ENCODE peak calls at places on chromosomes 5 and 9, in six cellular contexts. One of them, this sample, is unnamed.
A peak's percentile ranks its signal among the peaks of the same experiment; 100 is the strongest.

GRCh38 chr5:58025825-58026224 is 434.1 kb downstream of the PLK2 start:
- DNase-seq in GDM1: no peak
- DNase-seq in HCEC 1CT: no peak
- DNase-seq in activated T-helper 1 cell treated with anti-CD3 and anti-CD28 coated beads, Interleukin-2, amount 50 U/mL, for 16 hours: no peak
- DNase-seq in frontal cortex: no peak
- DNase-seq in psoas muscle: no peak
- DNase-seq in this sample: no peak

GRCh38 chr5:82396396-82396795 is 118.2 kb upstream of the RPS23 start:
- DNase-seq in HCEC 1CT: peak; percentile 11
- DNase-seq in frontal cortex: no peak
- DNase-seq in GDM1: no peak
- DNase-seq in activated T-helper 1 cell treated with anti-CD3 and anti-CD28 coated beads, Interleukin-2, amount 50 U/mL, for 16 hours: no peak
- DNase-seq in psoas muscle: no peak
- DNase-seq in this sample: no peak

GRCh38 chr5:112604741-112605390 is 132.8 kb upstream of the APC start:
- DNase-seq in HCEC 1CT: peak; percentile 3
- DNase-seq in GDM1: no peak
- DNase-seq in frontal cortex: no peak
- DNase-seq in activated T-helper 1 cell treated with anti-CD3 and anti-CD28 coated beads, Interleukin-2, amount 50 U/mL, for 16 hours: no peak
- DNase-seq in psoas muscle: no peak
- DNase-seq in this sample: no peak

GRCh38 chr9:117796681-117797080 is 92.5 kb downstream of the TLR4 start:
- DNase-seq in activated T-helper 1 cell treated with anti-CD3 and anti-CD28 coated beads, Interleukin-2, amount 50 U/mL, for 16 hours: no peak
- DNase-seq in frontal cortex: no peak
- DNase-seq in psoas muscle: no peak
- DNase-seq in HCEC 1CT: no peak
- DNase-seq in GDM1: no peak
- DNase-seq in this sample: no peak

GRCh38 chr9:91710148-91710547 is 239.9 kb downstream of the ROR2 start:
- DNase-seq in psoas muscle: no peak
- DNase-seq in frontal cortex: no peak
- DNase-seq in activated T-helper 1 cell treated with anti-CD3 and anti-CD28 coated beads, Interleukin-2, amount 50 U/mL, for 16 hours: no peak
- DNase-seq in HCEC 1CT: no peak
- DNase-seq in GDM1: peak; percentile 12
- DNase-seq in this sample: peak; percentile 19

GRCh38 chr5:94969174-94969573 is 315.7 kb downstream of the MCTP1 start:
- DNase-seq in frontal cortex: no peak
- DNase-seq in GDM1: no peak
- DNase-seq in activated T-helper 1 cell treated with anti-CD3 and anti-CD28 coated beads, Interleukin-2, amount 50 U/mL, for 16 hours: no peak
- DNase-seq in psoas muscle: no peak
- DNase-seq in HCEC 1CT: peak; percentile 56
- DNase-seq in this sample: peak; percentile 29

GRCh38 chr9:120937127-120937526 is 10.5 kb upstream of the TRAF1 start:
- DNase-seq in HCEC 1CT: no peak
- DNase-seq in activated T-helper 1 cell treated with anti-CD3 and anti-CD28 coated beads, Interleukin-2, amount 50 U/mL, for 16 hours: no peak
- DNase-seq in frontal cortex: no peak
- DNase-seq in psoas muscle: peak; percentile 67
- DNase-seq in GDM1: no peak
- DNase-seq in this sample: no peak

GRCh38 chr9:80556631-80557030 is 984.9 kb downstream of the TLE4 start:
- DNase-seq in HCEC 1CT: peak; percentile 66
- DNase-seq in activated T-helper 1 cell treated with anti-CD3 and anti-CD28 coated beads, Interleukin-2, amount 50 U/mL, for 16 hours: no peak
- DNase-seq in psoas muscle: no peak
- DNase-seq in frontal cortex: no peak
- DNase-seq in GDM1: no peak
- DNase-seq in this sample: no peak

GRCh38 chr5:127313847-127314473 is 23.4 kb downstream of the MEGF10 start:
- DNase-seq in HCEC 1CT: peak; percentile 53
- DNase-seq in psoas muscle: peak; percentile 71
- DNase-seq in frontal cortex: no peak
- DNase-seq in GDM1: peak; percentile 51
- DNase-seq in activated T-helper 1 cell treated with anti-CD3 and anti-CD28 coated beads, Interleukin-2, amount 50 U/mL, for 16 hours: peak; percentile 48
- DNase-seq in this sample: no peak

GRCh38 chr5:44360919-44361625 is 28.1 kb downstream of the FGF10 start:
- DNase-seq in activated T-helper 1 cell treated with anti-CD3 and anti-CD28 coated beads, Interleukin-2, amount 50 U/mL, for 16 hours: no peak
- DNase-seq in psoas muscle: no peak
- DNase-seq in GDM1: no peak
- DNase-seq in frontal cortex: no peak
- DNase-seq in HCEC 1CT: no peak
- DNase-seq in this sample: no peak

GRCh38 chr9:33785914-33786313 is 9.4 kb upstream of the PRSS3 start:
- DNase-seq in HCEC 1CT: peak; percentile 15
- DNase-seq in activated T-helper 1 cell treated with anti-CD3 and anti-CD28 coated beads, Interleukin-2, amount 50 U/mL, for 16 hours: no peak
- DNase-seq in GDM1: no peak
- DNase-seq in psoas muscle: no peak
- DNase-seq in frontal cortex: no peak
- DNase-seq in this sample: no peak

GRCh38 chr9:129607026-129607397 is 13.9 kb downstream of the C9orf50 start:
- DNase-seq in psoas muscle: no peak
- DNase-seq in frontal cortex: no peak
- DNase-seq in activated T-helper 1 cell treated with anti-CD3 and anti-CD28 coated beads, Interleukin-2, amount 50 U/mL, for 16 hours: no peak
- DNase-seq in HCEC 1CT: no peak
- DNase-seq in GDM1: no peak
- DNase-seq in this sample: no peak

GRCh38 chr5:128111818-128112448 is 28.4 kb downstream of the SLC12A2 start:
- DNase-seq in psoas muscle: no peak
- DNase-seq in frontal cortex: no peak
- DNase-seq in GDM1: no peak
- DNase-seq in activated T-helper 1 cell treated with anti-CD3 and anti-CD28 coated beads, Interleukin-2, amount 50 U/mL, for 16 hours: no peak
- DNase-seq in HCEC 1CT: peak; percentile 34
- DNase-seq in this sample: no peak

GRCh38 chr9:126985870-126986498 is 71.4 kb downstream of the RALGPS1 start:
- DNase-seq in activated T-helper 1 cell treated with anti-CD3 and anti-CD28 coated beads, Interleukin-2, amount 50 U/mL, for 16 hours: peak; percentile 57
- DNase-seq in GDM1: peak; percentile 83
- DNase-seq in HCEC 1CT: no peak
- DNase-seq in psoas muscle: peak; percentile 83
- DNase-seq in frontal cortex: no peak
- DNase-seq in this sample: no peak

GRCh38 chr9:69265891-69266290 is 59.1 kb upstream of the ENTREP1 start:
- DNase-seq in activated T-helper 1 cell treated with anti-CD3 and anti-CD28 coated beads, Interleukin-2, amount 50 U/mL, for 16 hours: no peak
- DNase-seq in HCEC 1CT: peak; percentile 38
- DNase-seq in frontal cortex: no peak
- DNase-seq in psoas muscle: no peak
- DNase-seq in GDM1: no peak
- DNase-seq in this sample: no peak

GRCh38 chr5:141992349-141992963 is 20.4 kb downstream of the GNPDA1 start:
- DNase-seq in activated T-helper 1 cell treated with anti-CD3 and anti-CD28 coated beads, Interleukin-2, amount 50 U/mL, for 16 hours: peak; percentile 66
- DNase-seq in psoas muscle: peak; percentile 74
- DNase-seq in HCEC 1CT: peak; percentile 41
- DNase-seq in frontal cortex: no peak
- DNase-seq in GDM1: peak; percentile 9
- DNase-seq in this sample: peak; percentile 85

GRCh38 chr5:31623249-31623648 is 15.7 kb upstream of the PDZD2 start:
- DNase-seq in activated T-helper 1 cell treated with anti-CD3 and anti-CD28 coated beads, Interleukin-2, amount 50 U/mL, for 16 hours: no peak
- DNase-seq in HCEC 1CT: no peak
- DNase-seq in frontal cortex: no peak
- DNase-seq in GDM1: no peak
- DNase-seq in psoas muscle: no peak
- DNase-seq in this sample: no peak

GRCh38 chr5:89396262-89396975 is 513.4 kb upstream of the MEF2C start:
- DNase-seq in activated T-helper 1 cell treated with anti-CD3 and anti-CD28 coated beads, Interleukin-2, amount 50 U/mL, for 16 hours: no peak
- DNase-seq in psoas muscle: no peak
- DNase-seq in frontal cortex: no peak
- DNase-seq in HCEC 1CT: peak; percentile 40
- DNase-seq in GDM1: peak; percentile 86
- DNase-seq in this sample: no peak

GRCh38 chr9:116149844-116150243 is 3.7 kb upstream of the PAPPA start:
- DNase-seq in HCEC 1CT: peak; percentile 18
- DNase-seq in GDM1: no peak
- DNase-seq in frontal cortex: no peak
- DNase-seq in psoas muscle: no peak
- DNase-seq in activated T-helper 1 cell treated with anti-CD3 and anti-CD28 coated beads, Interleukin-2, amount 50 U/mL, for 16 hours: no peak
- DNase-seq in this sample: peak; percentile 58

GRCh38 chr5:133140311-133140710 is 88.5 kb downstream of the HSPA4 start:
- DNase-seq in psoas muscle: no peak
- DNase-seq in activated T-helper 1 cell treated with anti-CD3 and anti-CD28 coated beads, Interleukin-2, amount 50 U/mL, for 16 hours: no peak
- DNase-seq in GDM1: no peak
- DNase-seq in HCEC 1CT: no peak
- DNase-seq in frontal cortex: no peak
- DNase-seq in this sample: no peak

This sample was measured in T47D.